ENCODE peak calls at places on chromosomes 4 and X, in eight cellular contexts. One of them, this sample, is unnamed.

GRCh38 chr4:123505457-123506310 is 109.1 kb downstream of the SPRY1 start:
- DNase-seq in T-helper 2 cell: no peak
- DNase-seq in CD8-positive, alpha-beta T cell: peak
- DNase-seq in effector memory CD8-positive, alpha-beta T cell: no peak
- DNase-seq in M059J: peak
- DNase-seq in stimulated activated CD4-positive, alpha-beta T cell treated with anti-CD3 and anti-CD28 coated beads, Interleukin-1b, Interleukin-23, amount 100 ng/mL, for 1 hour: no peak
- DNase-seq in GM23248: peak
- DNase-seq in GM19239: no peak
- DNase-seq in this sample: peak

GRCh38 chrX:55143621-55144020 is 54.8 kb downstream of the PAGE2 start:
- DNase-seq in T-helper 2 cell: no peak
- DNase-seq in CD8-positive, alpha-beta T cell: no peak
- DNase-seq in effector memory CD8-positive, alpha-beta T cell: no peak
- DNase-seq in M059J: no peak
- DNase-seq in stimulated activated CD4-positive, alpha-beta T cell treated with anti-CD3 and anti-CD28 coated beads, Interleukin-1b, Interleukin-23, amount 100 ng/mL, for 1 hour: no peak
- DNase-seq in GM23248: no peak
- DNase-seq in GM19239: no peak
- DNase-seq in this sample: no peak

GRCh38 chrX:57752866-57753265 is 72.8 kb upstream of the NLRP2B start:
- DNase-seq in T-helper 2 cell: no peak
- DNase-seq in CD8-positive, alpha-beta T cell: no peak
- DNase-seq in effector memory CD8-positive, alpha-beta T cell: no peak
- DNase-seq in M059J: no peak
- DNase-seq in stimulated activated CD4-positive, alpha-beta T cell treated with anti-CD3 and anti-CD28 coated beads, Interleukin-1b, Interleukin-23, amount 100 ng/mL, for 1 hour: no peak
- DNase-seq in GM23248: no peak
- DNase-seq in GM19239: no peak
- DNase-seq in this sample: no peak

GRCh38 chr4:140071806-140072205 is 82.2 kb downstream of the MAML3 start:
- DNase-seq in T-helper 2 cell: peak
- DNase-seq in CD8-positive, alpha-beta T cell: peak
- DNase-seq in effector memory CD8-positive, alpha-beta T cell: peak
- DNase-seq in M059J: peak
- DNase-seq in stimulated activated CD4-positive, alpha-beta T cell treated with anti-CD3 and anti-CD28 coated beads, Interleukin-1b, Interleukin-23, amount 100 ng/mL, for 1 hour: peak
- DNase-seq in GM23248: peak
- DNase-seq in GM19239: peak
- DNase-seq in this sample: no peak

GRCh38 chr4:2925496-2925895 is 37.7 kb downstream of the NOP14 start:
- DNase-seq in T-helper 2 cell: no peak
- DNase-seq in CD8-positive, alpha-beta T cell: no peak
- DNase-seq in effector memory CD8-positive, alpha-beta T cell: no peak
- DNase-seq in M059J: no peak
- DNase-seq in stimulated activated CD4-positive, alpha-beta T cell treated with anti-CD3 and anti-CD28 coated beads, Interleukin-1b, Interleukin-23, amount 100 ng/mL, for 1 hour: no peak
- DNase-seq in GM23248: no peak
- DNase-seq in GM19239: no peak
- DNase-seq in this sample: no peak

GRCh38 chr4:34323549-34324325 is 1920.6 kb downstream of the ARAP2 start:
- DNase-seq in T-helper 2 cell: no peak
- DNase-seq in CD8-positive, alpha-beta T cell: no peak
- DNase-seq in effector memory CD8-positive, alpha-beta T cell: no peak
- DNase-seq in M059J: peak
- DNase-seq in stimulated activated CD4-positive, alpha-beta T cell treated with anti-CD3 and anti-CD28 coated beads, Interleukin-1b, Interleukin-23, amount 100 ng/mL, for 1 hour: no peak
- DNase-seq in GM23248: peak
- DNase-seq in GM19239: no peak
- DNase-seq in this sample: no peak

GRCh38 chr4:85938902-85939301 is 421.0 kb downstream of the MAPK10 start:
- DNase-seq in T-helper 2 cell: no peak
- DNase-seq in CD8-positive, alpha-beta T cell: no peak
- DNase-seq in effector memory CD8-positive, alpha-beta T cell: no peak
- DNase-seq in M059J: no peak
- DNase-seq in stimulated activated CD4-positive, alpha-beta T cell treated with anti-CD3 and anti-CD28 coated beads, Interleukin-1b, Interleukin-23, amount 100 ng/mL, for 1 hour: no peak
- DNase-seq in GM23248: no peak
- DNase-seq in GM19239: no peak
- DNase-seq in this sample: no peak

GRCh38 chr4:185054257-185054656 is 36.0 kb downstream of the HELT start:
- DNase-seq in T-helper 2 cell: no peak
- DNase-seq in CD8-positive, alpha-beta T cell: no peak
- DNase-seq in effector memory CD8-positive, alpha-beta T cell: no peak
- DNase-seq in M059J: no peak
- DNase-seq in stimulated activated CD4-positive, alpha-beta T cell treated with anti-CD3 and anti-CD28 coated beads, Interleukin-1b, Interleukin-23, amount 100 ng/mL, for 1 hour: no peak
- DNase-seq in GM23248: no peak
- DNase-seq in GM19239: no peak
- DNase-seq in this sample: no peak

GRCh38 chr4:118857760-118858159 is 21.8 kb upstream of the SEC24D start:
- DNase-seq in T-helper 2 cell: no peak
- DNase-seq in CD8-positive, alpha-beta T cell: no peak
- DNase-seq in effector memory CD8-positive, alpha-beta T cell: no peak
- DNase-seq in M059J: no peak
- DNase-seq in stimulated activated CD4-positive, alpha-beta T cell treated with anti-CD3 and anti-CD28 coated beads, Interleukin-1b, Interleukin-23, amount 100 ng/mL, for 1 hour: no peak
- DNase-seq in GM23248: no peak
- DNase-seq in GM19239: no peak
- DNase-seq in this sample: no peak

GRCh38 chrX:1679238-1679637 is 64.4 kb downstream of the ASMT start:
- DNase-seq in T-helper 2 cell: no peak
- DNase-seq in CD8-positive, alpha-beta T cell: no peak
- DNase-seq in effector memory CD8-positive, alpha-beta T cell: no peak
- DNase-seq in M059J: peak
- DNase-seq in stimulated activated CD4-positive, alpha-beta T cell treated with anti-CD3 and anti-CD28 coated beads, Interleukin-1b, Interleukin-23, amount 100 ng/mL, for 1 hour: no peak
- DNase-seq in GM23248: peak
- DNase-seq in GM19239: no peak
- DNase-seq in this sample: no peak

GRCh38 chrX:19886375-19886774 is 1.0 kb downstream of the SH3KBP1 start:
- DNase-seq in T-helper 2 cell: no peak
- DNase-seq in CD8-positive, alpha-beta T cell: no peak
- DNase-seq in effector memory CD8-positive, alpha-beta T cell: no peak
- DNase-seq in M059J: no peak
- DNase-seq in stimulated activated CD4-positive, alpha-beta T cell treated with anti-CD3 and anti-CD28 coated beads, Interleukin-1b, Interleukin-23, amount 100 ng/mL, for 1 hour: no peak
- DNase-seq in GM23248: no peak
- DNase-seq in GM19239: no peak
- DNase-seq in this sample: no peak

GRCh38 chrX:49186125-49187027 is at the start of gene PRICKLE3:
- DNase-seq in T-helper 2 cell: peak
- DNase-seq in CD8-positive, alpha-beta T cell: peak
- DNase-seq in effector memory CD8-positive, alpha-beta T cell: peak
- DNase-seq in M059J: peak
- DNase-seq in stimulated activated CD4-positive, alpha-beta T cell treated with anti-CD3 and anti-CD28 coated beads, Interleukin-1b, Interleukin-23, amount 100 ng/mL, for 1 hour: no peak
- DNase-seq in GM23248: peak
- DNase-seq in GM19239: no peak
- DNase-seq in this sample: peak

GRCh38 chr4:184805462-184806245 is 20.1 kb downstream of the ACSL1 start:
- DNase-seq in T-helper 2 cell: no peak
- DNase-seq in CD8-positive, alpha-beta T cell: no peak
- DNase-seq in effector memory CD8-positive, alpha-beta T cell: no peak
- DNase-seq in M059J: no peak
- DNase-seq in stimulated activated CD4-positive, alpha-beta T cell treated with anti-CD3 and anti-CD28 coated beads, Interleukin-1b, Interleukin-23, amount 100 ng/mL, for 1 hour: no peak
- DNase-seq in GM23248: no peak
- DNase-seq in GM19239: no peak
- DNase-seq in this sample: peak

GRCh38 chrX:41313419-41313818 is 20.5 kb upstream of the DDX3X start:
- DNase-seq in T-helper 2 cell: no peak
- DNase-seq in CD8-positive, alpha-beta T cell: no peak
- DNase-seq in effector memory CD8-positive, alpha-beta T cell: no peak
- DNase-seq in M059J: peak
- DNase-seq in stimulated activated CD4-positive, alpha-beta T cell treated with anti-CD3 and anti-CD28 coated beads, Interleukin-1b, Interleukin-23, amount 100 ng/mL, for 1 hour: no peak
- DNase-seq in GM23248: peak
- DNase-seq in GM19239: no peak
- DNase-seq in this sample: no peak

GRCh38 chrX:96407043-96407442 is 277.6 kb upstream of the DIAPH2 start:
- DNase-seq in T-helper 2 cell: no peak
- DNase-seq in CD8-positive, alpha-beta T cell: no peak
- DNase-seq in effector memory CD8-positive, alpha-beta T cell: no peak
- DNase-seq in M059J: peak
- DNase-seq in stimulated activated CD4-positive, alpha-beta T cell treated with anti-CD3 and anti-CD28 coated beads, Interleukin-1b, Interleukin-23, amount 100 ng/mL, for 1 hour: no peak
- DNase-seq in GM23248: peak
- DNase-seq in GM19239: no peak
- DNase-seq in this sample: peak

GRCh38 chr4:110612631-110613269 is 10.1 kb downstream of the PITX2 start:
- DNase-seq in T-helper 2 cell: no peak
- DNase-seq in CD8-positive, alpha-beta T cell: no peak
- DNase-seq in effector memory CD8-positive, alpha-beta T cell: no peak
- DNase-seq in M059J: no peak
- DNase-seq in stimulated activated CD4-positive, alpha-beta T cell treated with anti-CD3 and anti-CD28 coated beads, Interleukin-1b, Interleukin-23, amount 100 ng/mL, for 1 hour: no peak
- DNase-seq in GM23248: no peak
- DNase-seq in GM19239: no peak
- DNase-seq in this sample: no peak

GRCh38 chr4:119661231-119661630 is 32.6 kb upstream of the PDE5A start:
- DNase-seq in T-helper 2 cell: no peak
- DNase-seq in CD8-positive, alpha-beta T cell: no peak
- DNase-seq in effector memory CD8-positive, alpha-beta T cell: no peak
- DNase-seq in M059J: no peak
- DNase-seq in stimulated activated CD4-positive, alpha-beta T cell treated with anti-CD3 and anti-CD28 coated beads, Interleukin-1b, Interleukin-23, amount 100 ng/mL, for 1 hour: no peak
- DNase-seq in GM23248: no peak
- DNase-seq in GM19239: no peak
- DNase-seq in this sample: no peak

GRCh38 chr4:89158884-89159503 is 47.7 kb downstream of the TIGD2 start:
- DNase-seq in T-helper 2 cell: no peak
- DNase-seq in CD8-positive, alpha-beta T cell: no peak
- DNase-seq in effector memory CD8-positive, alpha-beta T cell: peak
- DNase-seq in M059J: peak
- DNase-seq in stimulated activated CD4-positive, alpha-beta T cell treated with anti-CD3 and anti-CD28 coated beads, Interleukin-1b, Interleukin-23, amount 100 ng/mL, for 1 hour: no peak
- DNase-seq in GM23248: peak
- DNase-seq in GM19239: no peak
- DNase-seq in this sample: no peak

GRCh38 chrX:102892103-102892502 is 45.0 kb upstream of the RAB40AL start:
- DNase-seq in T-helper 2 cell: no peak
- DNase-seq in CD8-positive, alpha-beta T cell: no peak
- DNase-seq in effector memory CD8-positive, alpha-beta T cell: no peak
- DNase-seq in M059J: no peak
- DNase-seq in stimulated activated CD4-positive, alpha-beta T cell treated with anti-CD3 and anti-CD28 coated beads, Interleukin-1b, Interleukin-23, amount 100 ng/mL, for 1 hour: no peak
- DNase-seq in GM23248: no peak
- DNase-seq in GM19239: no peak
- DNase-seq in this sample: no peak

GRCh38 chrX:68432648-68433047 is 647 bp downstream of the OPHN1 start:
- DNase-seq in T-helper 2 cell: no peak
- DNase-seq in CD8-positive, alpha-beta T cell: no peak
- DNase-seq in effector memory CD8-positive, alpha-beta T cell: no peak
- DNase-seq in M059J: peak
- DNase-seq in stimulated activated CD4-positive, alpha-beta T cell treated with anti-CD3 and anti-CD28 coated beads, Interleukin-1b, Interleukin-23, amount 100 ng/mL, for 1 hour: no peak
- DNase-seq in GM23248: peak
- DNase-seq in GM19239: no peak
- DNase-seq in this sample: no peak

GRCh38 chr4:126753592-126753991 is 879.2 kb upstream of the INTU start:
- DNase-seq in T-helper 2 cell: no peak
- DNase-seq in CD8-positive, alpha-beta T cell: no peak
- DNase-seq in effector memory CD8-positive, alpha-beta T cell: no peak
- DNase-seq in M059J: no peak
- DNase-seq in stimulated activated CD4-positive, alpha-beta T cell treated with anti-CD3 and anti-CD28 coated beads, Interleukin-1b, Interleukin-23, amount 100 ng/mL, for 1 hour: no peak
- DNase-seq in GM23248: no peak
- DNase-seq in GM19239: no peak
- DNase-seq in this sample: no peak

GRCh38 chrX:153634832-153635231 is 12.2 kb upstream of the DUSP9 start:
- DNase-seq in T-helper 2 cell: no peak
- DNase-seq in CD8-positive, alpha-beta T cell: no peak
- DNase-seq in effector memory CD8-positive, alpha-beta T cell: no peak
- DNase-seq in M059J: no peak
- DNase-seq in stimulated activated CD4-positive, alpha-beta T cell treated with anti-CD3 and anti-CD28 coated beads, Interleukin-1b, Interleukin-23, amount 100 ng/mL, for 1 hour: no peak
- DNase-seq in GM23248: no peak
- DNase-seq in GM19239: no peak
- DNase-seq in this sample: no peak

GRCh38 chr4:176302283-176303275 is 17.2 kb upstream of the SPCS3 start:
- DNase-seq in T-helper 2 cell: no peak
- DNase-seq in CD8-positive, alpha-beta T cell: no peak
- DNase-seq in effector memory CD8-positive, alpha-beta T cell: no peak
- DNase-seq in M059J: peak
- DNase-seq in stimulated activated CD4-positive, alpha-beta T cell treated with anti-CD3 and anti-CD28 coated beads, Interleukin-1b, Interleukin-23, amount 100 ng/mL, for 1 hour: no peak
- DNase-seq in GM23248: peak
- DNase-seq in GM19239: no peak
- DNase-seq in this sample: no peak

GRCh38 chrX:107632291-107632690 is 4.0 kb downstream of the PRPS1 start:
- DNase-seq in T-helper 2 cell: no peak
- DNase-seq in CD8-positive, alpha-beta T cell: no peak
- DNase-seq in effector memory CD8-positive, alpha-beta T cell: no peak
- DNase-seq in M059J: peak
- DNase-seq in stimulated activated CD4-positive, alpha-beta T cell treated with anti-CD3 and anti-CD28 coated beads, Interleukin-1b, Interleukin-23, amount 100 ng/mL, for 1 hour: no peak
- DNase-seq in GM23248: peak
- DNase-seq in GM19239: no peak
- DNase-seq in this sample: no peak

GRCh38 chrX:57156397-57157049 is 19.3 kb upstream of the SPIN2A start:
- DNase-seq in T-helper 2 cell: no peak
- DNase-seq in CD8-positive, alpha-beta T cell: no peak
- DNase-seq in effector memory CD8-positive, alpha-beta T cell: no peak
- DNase-seq in M059J: peak
- DNase-seq in stimulated activated CD4-positive, alpha-beta T cell treated with anti-CD3 and anti-CD28 coated beads, Interleukin-1b, Interleukin-23, amount 100 ng/mL, for 1 hour: no peak
- DNase-seq in GM23248: peak
- DNase-seq in GM19239: no peak
- DNase-seq in this sample: no peak

GRCh38 chrX:12779534-12779933 is 11.7 kb upstream of the PRPS2 start:
- DNase-seq in T-helper 2 cell: no peak
- DNase-seq in CD8-positive, alpha-beta T cell: no peak
- DNase-seq in effector memory CD8-positive, alpha-beta T cell: no peak
- DNase-seq in M059J: peak
- DNase-seq in stimulated activated CD4-positive, alpha-beta T cell treated with anti-CD3 and anti-CD28 coated beads, Interleukin-1b, Interleukin-23, amount 100 ng/mL, for 1 hour: no peak
- DNase-seq in GM23248: no peak
- DNase-seq in GM19239: no peak
- DNase-seq in this sample: no peak

GRCh38 chrX:130680164-130681035 is 222.6 kb downstream of the ENOX2 start:
- DNase-seq in T-helper 2 cell: no peak
- DNase-seq in CD8-positive, alpha-beta T cell: no peak
- DNase-seq in effector memory CD8-positive, alpha-beta T cell: no peak
- DNase-seq in M059J: peak
- DNase-seq in stimulated activated CD4-positive, alpha-beta T cell treated with anti-CD3 and anti-CD28 coated beads, Interleukin-1b, Interleukin-23, amount 100 ng/mL, for 1 hour: no peak
- DNase-seq in GM23248: peak
- DNase-seq in GM19239: no peak
- DNase-seq in this sample: no peak

GRCh38 chrX:20362268-20363002 is 95.7 kb upstream of the RPS6KA3 start:
- DNase-seq in T-helper 2 cell: no peak
- DNase-seq in CD8-positive, alpha-beta T cell: no peak
- DNase-seq in effector memory CD8-positive, alpha-beta T cell: no peak
- DNase-seq in M059J: peak
- DNase-seq in stimulated activated CD4-positive, alpha-beta T cell treated with anti-CD3 and anti-CD28 coated beads, Interleukin-1b, Interleukin-23, amount 100 ng/mL, for 1 hour: no peak
- DNase-seq in GM23248: peak
- DNase-seq in GM19239: no peak
- DNase-seq in this sample: no peak

GRCh38 chr4:2909583-2909982 is 53.6 kb downstream of the NOP14 start:
- DNase-seq in T-helper 2 cell: no peak
- DNase-seq in CD8-positive, alpha-beta T cell: no peak
- DNase-seq in effector memory CD8-positive, alpha-beta T cell: no peak
- DNase-seq in M059J: no peak
- DNase-seq in stimulated activated CD4-positive, alpha-beta T cell treated with anti-CD3 and anti-CD28 coated beads, Interleukin-1b, Interleukin-23, amount 100 ng/mL, for 1 hour: no peak
- DNase-seq in GM23248: no peak
- DNase-seq in GM19239: no peak
- DNase-seq in this sample: no peak

GRCh38 chr4:168711197-168712120 is 214.6 kb downstream of the PALLD start:
- DNase-seq in T-helper 2 cell: no peak
- DNase-seq in CD8-positive, alpha-beta T cell: no peak
- DNase-seq in effector memory CD8-positive, alpha-beta T cell: no peak
- DNase-seq in M059J: peak
- DNase-seq in stimulated activated CD4-positive, alpha-beta T cell treated with anti-CD3 and anti-CD28 coated beads, Interleukin-1b, Interleukin-23, amount 100 ng/mL, for 1 hour: no peak
- DNase-seq in GM23248: peak
- DNase-seq in GM19239: no peak
- DNase-seq in this sample: peak

GRCh38 chrX:115689931-115690330 is 129.0 kb downstream of the PLS3 start:
- DNase-seq in T-helper 2 cell: no peak
- DNase-seq in CD8-positive, alpha-beta T cell: no peak
- DNase-seq in effector memory CD8-positive, alpha-beta T cell: no peak
- DNase-seq in M059J: peak
- DNase-seq in stimulated activated CD4-positive, alpha-beta T cell treated with anti-CD3 and anti-CD28 coated beads, Interleukin-1b, Interleukin-23, amount 100 ng/mL, for 1 hour: no peak
- DNase-seq in GM23248: peak
- DNase-seq in GM19239: no peak
- DNase-seq in this sample: no peak

GRCh38 chrX:134782796-134783195 is 124.5 kb upstream of the PLAC1 start:
- DNase-seq in T-helper 2 cell: no peak
- DNase-seq in CD8-positive, alpha-beta T cell: no peak
- DNase-seq in effector memory CD8-positive, alpha-beta T cell: no peak
- DNase-seq in M059J: peak
- DNase-seq in stimulated activated CD4-positive, alpha-beta T cell treated with anti-CD3 and anti-CD28 coated beads, Interleukin-1b, Interleukin-23, amount 100 ng/mL, for 1 hour: no peak
- DNase-seq in GM23248: peak
- DNase-seq in GM19239: no peak
- DNase-seq in this sample: no peak

GRCh38 chrX:45479196-45479834 is 278.6 kb upstream of the DIPK2B start:
- DNase-seq in T-helper 2 cell: no peak
- DNase-seq in CD8-positive, alpha-beta T cell: no peak
- DNase-seq in effector memory CD8-positive, alpha-beta T cell: no peak
- DNase-seq in M059J: peak
- DNase-seq in stimulated activated CD4-positive, alpha-beta T cell treated with anti-CD3 and anti-CD28 coated beads, Interleukin-1b, Interleukin-23, amount 100 ng/mL, for 1 hour: no peak
- DNase-seq in GM23248: peak
- DNase-seq in GM19239: no peak
- DNase-seq in this sample: no peak

GRCh38 chr4:5789141-5789540 is 78.1 kb downstream of the EVC start:
- DNase-seq in T-helper 2 cell: no peak
- DNase-seq in CD8-positive, alpha-beta T cell: no peak
- DNase-seq in effector memory CD8-positive, alpha-beta T cell: no peak
- DNase-seq in M059J: no peak
- DNase-seq in stimulated activated CD4-positive, alpha-beta T cell treated with anti-CD3 and anti-CD28 coated beads, Interleukin-1b, Interleukin-23, amount 100 ng/mL, for 1 hour: no peak
- DNase-seq in GM23248: no peak
- DNase-seq in GM19239: no peak
- DNase-seq in this sample: no peak

This sample was measured in prostate gland.